ENCODE peak calls at places on chromosomes 2 and 18, in five cellular contexts. A is stimulated activated CD4-positive, alpha-beta T cell treated with anti-CD3 and anti-CD28 coated beads, Interleukin-4, amount 100 ng/mL, for 4 hours; M is Daoy; H is amniotic epithelial cell; P is NCI-H748 treated with DMSO at 0.1 percent for 48 hours. Z is an unnamed sample.

GRCh38 chr2:205580591-205580990 is 101.7 kb upstream of the NRP2 start:
- DNase-seq in A (no peak), M (no peak), H (peak; percentile 7), P (no peak), Z (no peak)

GRCh38 chr2:85754313-85755095 is 713 bp downstream of the ATOH8 start:
- DNase-seq in A (peak; percentile 11), M (peak; percentile 58), H (no peak), P (peak; percentile 19), Z (no peak)

GRCh38 chr2:172447811-172448493 is 20.6 kb downstream of the ITGA6 start:
- DNase-seq in A (no peak), M (no peak), H (no peak), P (no peak), Z (no peak)

GRCh38 chr2:37652199-37652640 is 19.2 kb downstream of the CDC42EP3 start:
- DNase-seq in A (no peak), M (peak; percentile 96), H (peak; percentile 93), P (no peak), Z (peak; percentile 88)

GRCh38 chr18:40357536-40357935 is 1597.5 kb upstream of the PIK3C3 start:
- DNase-seq in A (no peak), M (no peak), H (no peak), P (no peak), Z (no peak)

GRCh38 chr2:107336536-107336935 is 450.6 kb upstream of the ST6GAL2 start:
- DNase-seq in A (no peak), M (peak; percentile 28), H (no peak), P (no peak), Z (no peak)

GRCh38 chr2:235160281-235160805 is 208.5 kb downstream of the SH3BP4 start:
- DNase-seq in A (no peak), M (no peak), H (no peak), P (no peak), Z (no peak)

GRCh38 chr2:21034156-21034971 is 9.5 kb downstream of the APOB start:
- DNase-seq in A (no peak), M (no peak), H (no peak), P (no peak), Z (no peak)

GRCh38 chr2:67899187-67899586 is 163.6 kb downstream of the C1D start:
- DNase-seq in A (no peak), M (no peak), H (no peak), P (peak; percentile 36), Z (no peak)